ENCODE peak calls at places on chromosomes 7 and 10, in ten cellular contexts. One of them, this sample, is unnamed.

GRCh38 chr7:104445393-104445792 is 117.0 kb downstream of the LHFPL3 start:
- DNase-seq in psoas muscle: no peak
- DNase-seq in suprapubic skin: no peak
- DNase-seq in hepatocyte: no peak
- DNase-seq in Jurkat, Clone E6-1: no peak
- DNase-seq in CD8-positive, alpha-beta T cell: no peak
- DNase-seq in HAP-1: no peak
- DNase-seq in fibroblast of lung: no peak
- DNase-seq in right atrium auricular region: no peak
- DNase-seq in GM12865: no peak
- DNase-seq in this sample: no peak

GRCh38 chr10:49144021-49144720 is 10.3 kb upstream of the FAM170B start:
- DNase-seq in psoas muscle: no peak
- DNase-seq in suprapubic skin: no peak
- DNase-seq in hepatocyte: no peak
- DNase-seq in Jurkat, Clone E6-1: no peak
- DNase-seq in CD8-positive, alpha-beta T cell: no peak
- DNase-seq in HAP-1: no peak
- DNase-seq in fibroblast of lung: no peak
- DNase-seq in right atrium auricular region: no peak
- DNase-seq in GM12865: no peak
- DNase-seq in this sample: no peak

GRCh38 chr10:122140941-122141623 is 130.0 kb upstream of the BTBD16 start:
- DNase-seq in psoas muscle: peak; percentile 98
- DNase-seq in suprapubic skin: peak; percentile 95
- DNase-seq in hepatocyte: peak; percentile 73
- DNase-seq in Jurkat, Clone E6-1: peak; percentile 71
- DNase-seq in CD8-positive, alpha-beta T cell: no peak
- DNase-seq in HAP-1: no peak
- DNase-seq in fibroblast of lung: peak; percentile 92
- DNase-seq in right atrium auricular region: peak; percentile 99
- DNase-seq in GM12865: no peak
- DNase-seq in this sample: peak; percentile 35

GRCh38 chr7:155871211-155871610 is 58.9 kb upstream of the SHH start:
- DNase-seq in psoas muscle: no peak
- DNase-seq in suprapubic skin: no peak
- DNase-seq in hepatocyte: no peak
- DNase-seq in Jurkat, Clone E6-1: no peak
- DNase-seq in CD8-positive, alpha-beta T cell: no peak
- DNase-seq in HAP-1: no peak
- DNase-seq in fibroblast of lung: no peak
- DNase-seq in right atrium auricular region: no peak
- DNase-seq in GM12865: no peak
- DNase-seq in this sample: no peak

GRCh38 chr7:73526892-73527821 is 5.1 kb upstream of the BAZ1B start:
- DNase-seq in psoas muscle: no peak
- DNase-seq in suprapubic skin: no peak
- DNase-seq in hepatocyte: no peak
- DNase-seq in Jurkat, Clone E6-1: peak; percentile 73
- DNase-seq in CD8-positive, alpha-beta T cell: no peak
- DNase-seq in HAP-1: no peak
- DNase-seq in fibroblast of lung: no peak
- DNase-seq in right atrium auricular region: no peak
- DNase-seq in GM12865: peak; percentile 60
- DNase-seq in this sample: peak; percentile 74

GRCh38 chr10:53843691-53844362 is 957.2 kb downstream of the PCDH15 start:
- DNase-seq in psoas muscle: no peak
- DNase-seq in suprapubic skin: no peak
- DNase-seq in hepatocyte: peak; percentile 13
- DNase-seq in Jurkat, Clone E6-1: no peak
- DNase-seq in CD8-positive, alpha-beta T cell: no peak
- DNase-seq in HAP-1: peak; percentile 76
- DNase-seq in fibroblast of lung: peak; percentile 52
- DNase-seq in right atrium auricular region: no peak
- DNase-seq in GM12865: no peak
- DNase-seq in this sample: peak; percentile 20

GRCh38 chr10:78634835-78635234 is 433.9 kb upstream of the ZMIZ1 start:
- DNase-seq in psoas muscle: no peak
- DNase-seq in suprapubic skin: no peak
- DNase-seq in hepatocyte: peak; percentile 49
- DNase-seq in Jurkat, Clone E6-1: no peak
- DNase-seq in CD8-positive, alpha-beta T cell: no peak
- DNase-seq in HAP-1: no peak
- DNase-seq in fibroblast of lung: peak; percentile 88
- DNase-seq in right atrium auricular region: no peak
- DNase-seq in GM12865: no peak
- DNase-seq in this sample: no peak

GRCh38 chr10:97319671-97320479 is 804 bp downstream of the FRAT1 start:
- DNase-seq in psoas muscle: peak; percentile 82
- DNase-seq in suprapubic skin: peak; percentile 75
- DNase-seq in hepatocyte: peak; percentile 73
- DNase-seq in Jurkat, Clone E6-1: no peak
- DNase-seq in CD8-positive, alpha-beta T cell: peak; percentile 70
- DNase-seq in HAP-1: peak; percentile 23
- DNase-seq in fibroblast of lung: no peak
- DNase-seq in right atrium auricular region: no peak
- DNase-seq in GM12865: peak; percentile 59
- DNase-seq in this sample: peak; percentile 53

GRCh38 chr10:91604462-91604935 is 28.4 kb downstream of the PPP1R3C start:
- DNase-seq in psoas muscle: no peak
- DNase-seq in suprapubic skin: no peak
- DNase-seq in hepatocyte: no peak
- DNase-seq in Jurkat, Clone E6-1: no peak
- DNase-seq in CD8-positive, alpha-beta T cell: no peak
- DNase-seq in HAP-1: no peak
- DNase-seq in fibroblast of lung: peak; percentile 94
- DNase-seq in right atrium auricular region: no peak
- DNase-seq in GM12865: no peak
- DNase-seq in this sample: no peak

GRCh38 chr7:140631602-140632001 is 9.0 kb downstream of the DENND2A start:
- DNase-seq in psoas muscle: no peak
- DNase-seq in suprapubic skin: no peak
- DNase-seq in hepatocyte: no peak
- DNase-seq in Jurkat, Clone E6-1: no peak
- DNase-seq in CD8-positive, alpha-beta T cell: no peak
- DNase-seq in HAP-1: no peak
- DNase-seq in fibroblast of lung: no peak
- DNase-seq in right atrium auricular region: no peak
- DNase-seq in GM12865: no peak
- DNase-seq in this sample: no peak

GRCh38 chr10:4663162-4663992 is 162.6 kb upstream of the AKR1E2 start:
- DNase-seq in psoas muscle: peak; percentile 70
- DNase-seq in suprapubic skin: peak; percentile 84
- DNase-seq in hepatocyte: peak; percentile 92
- DNase-seq in Jurkat, Clone E6-1: no peak
- DNase-seq in CD8-positive, alpha-beta T cell: no peak
- DNase-seq in HAP-1: peak; percentile 29
- DNase-seq in fibroblast of lung: peak; percentile 100
- DNase-seq in right atrium auricular region: peak; percentile 90
- DNase-seq in GM12865: peak; percentile 26
- DNase-seq in this sample: peak; percentile 79
- H3K4me3 ChIP-seq in psoas muscle: peak overlapping the region; percentile 55
- H3K4me3 ChIP-seq in suprapubic skin: no peak overlapping the region
- H3K4me3 ChIP-seq in hepatocyte: no peak overlapping the region
- H3K4me3 ChIP-seq in Jurkat, Clone E6-1: no peak overlapping the region
- H3K4me3 ChIP-seq in CD8-positive, alpha-beta T cell: no peak overlapping the region
- H3K4me3 ChIP-seq in HAP-1: no peak overlapping the region
- H3K4me3 ChIP-seq in fibroblast of lung: no peak overlapping the region
- H3K4me3 ChIP-seq in right atrium auricular region: no peak overlapping the region
- H3K4me3 ChIP-seq in GM12865: no peak overlapping the region
- H3K4me3 ChIP-seq in this sample: no peak overlapping the region

GRCh38 chr7:42198974-42199668 is 37.9 kb downstream of the GLI3 start:
- DNase-seq in psoas muscle: no peak
- DNase-seq in suprapubic skin: no peak
- DNase-seq in hepatocyte: no peak
- DNase-seq in Jurkat, Clone E6-1: peak; percentile 88
- DNase-seq in CD8-positive, alpha-beta T cell: no peak
- DNase-seq in HAP-1: no peak
- DNase-seq in fibroblast of lung: peak; percentile 76
- DNase-seq in right atrium auricular region: no peak
- DNase-seq in GM12865: no peak
- DNase-seq in this sample: peak; percentile 80
- H3K4me3 ChIP-seq in psoas muscle: no peak overlapping the region
- H3K4me3 ChIP-seq in suprapubic skin: no peak overlapping the region
- H3K4me3 ChIP-seq in hepatocyte: no peak overlapping the region
- H3K4me3 ChIP-seq in Jurkat, Clone E6-1: peak overlapping the region; percentile 25
- H3K4me3 ChIP-seq in CD8-positive, alpha-beta T cell: no peak overlapping the region
- H3K4me3 ChIP-seq in HAP-1: no peak overlapping the region
- H3K4me3 ChIP-seq in fibroblast of lung: no peak overlapping the region
- H3K4me3 ChIP-seq in right atrium auricular region: no peak overlapping the region
- H3K4me3 ChIP-seq in GM12865: no peak overlapping the region
- H3K4me3 ChIP-seq in this sample: peak overlapping the region; percentile 53

DNA sequence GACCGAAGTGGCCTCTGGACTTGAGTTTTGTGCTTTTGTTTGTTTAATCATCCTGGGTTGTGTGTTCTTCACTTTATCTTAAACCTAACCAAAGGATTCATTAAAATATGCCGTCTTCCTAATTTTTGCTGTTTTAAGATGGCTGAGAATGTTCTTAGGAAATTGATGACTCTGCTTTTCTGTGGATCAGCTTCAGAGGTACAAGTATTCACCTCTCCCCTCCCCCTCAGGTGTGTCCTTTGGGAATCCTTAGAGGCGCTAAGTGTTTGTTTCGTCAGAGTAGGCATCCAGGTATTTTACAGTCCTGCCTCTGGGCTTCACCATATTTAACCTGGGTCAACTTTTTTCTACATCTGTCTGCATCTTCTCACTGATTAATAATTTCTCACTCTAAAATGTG is 1.1 kb downstream of the CCDC126 start:
- DNase-seq in psoas muscle: no peak
- DNase-seq in suprapubic skin: no peak
- DNase-seq in hepatocyte: peak; percentile 36
- DNase-seq in Jurkat, Clone E6-1: no peak
- DNase-seq in CD8-positive, alpha-beta T cell: no peak
- DNase-seq in HAP-1: no peak
- DNase-seq in fibroblast of lung: no peak
- DNase-seq in right atrium auricular region: no peak
- DNase-seq in GM12865: no peak
- DNase-seq in this sample: no peak
- H3K4me3 ChIP-seq in psoas muscle: peak overlapping the region; percentile 84
- H3K4me3 ChIP-seq in suprapubic skin: peak overlapping the region; percentile 78
- H3K4me3 ChIP-seq in hepatocyte: peak overlapping the region; percentile 83
- H3K4me3 ChIP-seq in Jurkat, Clone E6-1: peak overlapping the region; percentile 60
- H3K4me3 ChIP-seq in CD8-positive, alpha-beta T cell: peak overlapping the region; percentile 91
- H3K4me3 ChIP-seq in HAP-1: peak overlapping the region; percentile 59
- H3K4me3 ChIP-seq in fibroblast of lung: peak overlapping the region; percentile 67
- H3K4me3 ChIP-seq in right atrium auricular region: peak overlapping the region; percentile 66
- H3K4me3 ChIP-seq in GM12865: peak overlapping the region; percentile 58
- H3K4me3 ChIP-seq in this sample: peak overlapping the region; percentile 38

GRCh38 chr7:82443801-82444219 is 233 bp upstream of the CACNA2D1 start:
- DNase-seq in psoas muscle: peak; percentile 94
- DNase-seq in suprapubic skin: peak; percentile 79
- DNase-seq in hepatocyte: peak; percentile 81
- DNase-seq in Jurkat, Clone E6-1: no peak
- DNase-seq in CD8-positive, alpha-beta T cell: peak; percentile 4
- DNase-seq in HAP-1: peak; percentile 81
- DNase-seq in fibroblast of lung: peak; percentile 93
- DNase-seq in right atrium auricular region: peak; percentile 84
- DNase-seq in GM12865: peak; percentile 39
- DNase-seq in this sample: no peak
- H3K4me3 ChIP-seq in psoas muscle: peak overlapping the region; percentile 79
- H3K4me3 ChIP-seq in suprapubic skin: peak overlapping the region; percentile 93
- H3K4me3 ChIP-seq in hepatocyte: peak overlapping the region; percentile 75
- H3K4me3 ChIP-seq in Jurkat, Clone E6-1: no peak overlapping the region
- H3K4me3 ChIP-seq in CD8-positive, alpha-beta T cell: no peak overlapping the region
- H3K4me3 ChIP-seq in HAP-1: peak overlapping the region; percentile 56
- H3K4me3 ChIP-seq in fibroblast of lung: peak overlapping the region; percentile 81
- H3K4me3 ChIP-seq in right atrium auricular region: peak overlapping the region; percentile 79
- H3K4me3 ChIP-seq in GM12865: peak overlapping the region; percentile 36
- H3K4me3 ChIP-seq in this sample: no peak overlapping the region

This sample was measured in DND-41.